ENCODE peak calls at places on chromosomes 16 and 17, in four cellular contexts. One of them, this sample, is unnamed.
A peak's percentile ranks its signal among the peaks of the same experiment; 100 is the strongest.

GRCh38 chr17:57294629-57295501 is 38.5 kb downstream of the MSI2 start:
- DNase-seq in left lung: no peak
- DNase-seq in mammary epithelial cell: peak; percentile 16
- DNase-seq in lower leg skin: no peak
- DNase-seq in this sample: no peak

GRCh38 chr17:3780986-3781385 is 20.0 kb downstream of the ITGAE start:
- DNase-seq in mammary epithelial cell: no peak
- DNase-seq in lower leg skin: no peak
- DNase-seq in left lung: no peak
- DNase-seq in this sample: no peak

GRCh38 chr16:29316673-29317237 is 89.8 kb downstream of the NPIPB11 start:
- DNase-seq in lower leg skin: no peak
- DNase-seq in mammary epithelial cell: no peak
- DNase-seq in left lung: no peak
- DNase-seq in this sample: no peak

GRCh38 chr16:77679901-77680300 is 42.4 kb upstream of the NUDT7 start:
- DNase-seq in lower leg skin: no peak
- DNase-seq in mammary epithelial cell: no peak
- DNase-seq in left lung: no peak
- DNase-seq in this sample: no peak

GRCh38 chr17:82092628-82092994 is 5.4 kb downstream of the FASN start:
- DNase-seq in lower leg skin: no peak
- DNase-seq in mammary epithelial cell: no peak
- DNase-seq in left lung: no peak
- DNase-seq in this sample: no peak

GRCh38 chr16:15671530-15672117 is 21.6 kb downstream of the NDE1 start:
- DNase-seq in mammary epithelial cell: no peak
- DNase-seq in lower leg skin: no peak
- DNase-seq in left lung: no peak
- DNase-seq in this sample: no peak

GRCh38 chr17:57463103-57463885 is 207.0 kb downstream of the MSI2 start:
- DNase-seq in mammary epithelial cell: peak; percentile 80
- DNase-seq in left lung: no peak
- DNase-seq in lower leg skin: no peak
- DNase-seq in this sample: no peak

GRCh38 chr17:2701996-2702741 is 9.4 kb downstream of the CLUH start:
- DNase-seq in left lung: peak; percentile 28
- DNase-seq in lower leg skin: no peak
- DNase-seq in mammary epithelial cell: no peak
- DNase-seq in this sample: peak; percentile 68

GRCh38 chr17:39915559-39915958 is 2.9 kb downstream of the GSDMB start:
- DNase-seq in left lung: no peak
- DNase-seq in mammary epithelial cell: no peak
- DNase-seq in lower leg skin: no peak
- DNase-seq in this sample: no peak

GRCh38 chr17:83186226-83186625 is 106.8 kb downstream of the METRNL start:
- DNase-seq in left lung: peak; percentile 32
- DNase-seq in lower leg skin: peak; percentile 12
- DNase-seq in mammary epithelial cell: no peak
- DNase-seq in this sample: peak; percentile 65

GRCh38 chr17:40097931-40098845 is 2.2 kb downstream of the NR1D1 start:
- DNase-seq in lower leg skin: peak; percentile 86
- DNase-seq in left lung: peak; percentile 86
- DNase-seq in mammary epithelial cell: peak; percentile 81
- DNase-seq in this sample: peak; percentile 95

GRCh38 chr17:17412331-17412730 is 64.5 kb upstream of the MED9 start:
- DNase-seq in lower leg skin: no peak
- DNase-seq in left lung: no peak
- DNase-seq in mammary epithelial cell: peak; percentile 70
- DNase-seq in this sample: no peak

GRCh38 chr16:647173-647902 is 1.8 kb upstream of the WDR90 start:
- DNase-seq in left lung: no peak
- DNase-seq in lower leg skin: no peak
- DNase-seq in mammary epithelial cell: no peak
- DNase-seq in this sample: no peak

GRCh38 chr17:20996724-20997615 is 45.8 kb downstream of the USP22 start:
- DNase-seq in lower leg skin: no peak
- DNase-seq in left lung: no peak
- DNase-seq in mammary epithelial cell: no peak
- DNase-seq in this sample: no peak

GRCh38 chr16:11029948-11030347 is 85.6 kb downstream of the CLEC16A start:
- DNase-seq in mammary epithelial cell: no peak
- DNase-seq in left lung: no peak
- DNase-seq in lower leg skin: no peak
- DNase-seq in this sample: no peak

DNA sequence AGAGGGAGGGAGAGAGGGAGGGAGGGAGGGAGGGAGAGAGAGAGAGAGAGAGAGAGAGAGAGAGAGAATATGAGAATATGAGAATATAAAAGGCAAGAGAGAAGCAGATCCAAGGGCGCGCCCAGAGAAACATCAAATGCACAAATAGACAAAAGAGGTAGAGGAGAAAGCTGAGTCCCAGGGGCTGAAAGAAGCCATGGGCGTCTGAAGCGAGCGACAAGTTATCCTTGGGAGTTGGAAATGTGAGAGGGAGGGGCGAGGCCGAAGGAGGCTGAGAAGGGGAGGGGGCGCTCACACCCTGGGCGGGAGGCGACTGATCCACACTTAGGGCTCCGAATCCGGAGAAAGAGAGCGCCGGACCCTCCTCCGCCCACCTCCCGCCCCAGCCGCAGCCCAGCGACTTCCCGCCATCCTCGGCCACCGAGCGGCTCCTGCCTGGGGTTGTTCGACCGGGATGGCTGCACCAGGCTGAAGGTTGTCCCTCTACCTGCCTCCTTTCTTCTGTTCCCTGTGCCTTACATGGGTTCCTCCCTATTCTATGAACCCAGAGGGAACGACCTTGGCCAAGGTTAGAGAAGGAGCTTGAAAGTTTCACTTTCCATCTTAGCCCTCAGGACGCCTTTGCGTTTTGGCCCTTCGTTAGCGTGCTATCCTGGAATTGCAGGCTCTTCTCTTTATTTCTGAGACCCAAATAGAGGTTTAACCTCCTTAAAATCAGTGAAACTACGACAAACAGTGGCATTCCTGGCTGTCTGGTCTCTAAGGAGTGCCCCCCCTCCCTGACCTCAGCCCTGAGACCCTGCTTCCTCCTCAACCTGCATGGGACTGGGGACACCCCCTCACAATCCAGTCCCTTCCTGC is 21.2 kb upstream of the HOXB9 start:
- DNase-seq in left lung: no peak
- DNase-seq in lower leg skin: no peak
- DNase-seq in mammary epithelial cell: no peak
- DNase-seq in this sample: no peak
- H3K4me3 ChIP-seq in left lung: peak overlapping the region; percentile 13
- H3K4me3 ChIP-seq in lower leg skin: no peak overlapping the region
- H3K4me3 ChIP-seq in mammary epithelial cell: peak overlapping the region; percentile 46
- H3K4me3 ChIP-seq in this sample: peak overlapping the region; percentile 68

DNA sequence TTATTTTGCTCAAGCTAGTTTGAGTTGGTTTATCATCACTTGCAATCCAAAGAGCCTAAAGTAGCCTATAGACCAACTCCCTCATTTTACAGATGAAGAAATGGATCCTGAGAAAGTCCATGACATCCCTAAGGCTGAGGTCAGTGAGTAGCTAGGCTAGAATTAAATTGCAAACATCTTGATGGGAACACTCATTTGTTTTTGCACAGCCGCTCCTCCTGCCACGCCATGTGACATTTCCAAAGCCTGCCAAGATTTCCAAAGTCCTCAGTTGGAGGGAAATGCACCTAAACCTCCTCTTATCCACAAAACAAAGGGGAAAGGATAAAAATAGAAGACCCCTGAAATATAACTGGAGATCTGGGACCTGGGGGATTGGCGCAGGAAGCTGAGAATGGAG is 15.0 kb downstream of the TMEM92 start:
- DNase-seq in mammary epithelial cell: no peak
- DNase-seq in lower leg skin: no peak
- DNase-seq in left lung: no peak
- DNase-seq in this sample: no peak
- H3K4me3 ChIP-seq in mammary epithelial cell: no peak overlapping the region
- H3K4me3 ChIP-seq in lower leg skin: no peak overlapping the region
- H3K4me3 ChIP-seq in left lung: no peak overlapping the region
- H3K4me3 ChIP-seq in this sample: peak overlapping the region; percentile 62

DNA sequence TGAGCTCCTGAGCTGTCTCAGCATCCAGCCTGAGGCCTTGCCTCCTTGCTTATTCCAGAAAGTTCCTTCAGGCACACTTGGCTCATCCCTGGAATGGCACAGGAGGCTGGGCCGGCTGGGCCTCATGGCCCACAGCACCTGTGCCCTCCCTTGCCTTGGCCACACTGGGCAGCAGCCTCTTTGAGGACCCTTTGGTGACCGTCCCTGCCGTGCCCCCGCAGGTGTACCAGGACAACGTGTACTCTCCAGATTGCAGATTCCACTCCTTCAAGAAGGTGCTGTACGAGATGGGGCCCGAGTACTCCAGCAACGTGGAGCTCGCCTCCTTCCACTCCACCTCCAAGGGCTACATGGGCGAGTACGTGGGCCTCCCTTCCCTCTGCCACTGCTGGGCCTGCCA is 34.2 kb downstream of the GPT2 start:
- DNase-seq in mammary epithelial cell: no peak
- DNase-seq in lower leg skin: no peak
- DNase-seq in left lung: no peak
- DNase-seq in this sample: no peak
- H3K4me3 ChIP-seq in mammary epithelial cell: no peak overlapping the region
- H3K4me3 ChIP-seq in lower leg skin: no peak overlapping the region
- H3K4me3 ChIP-seq in left lung: no peak overlapping the region
- H3K4me3 ChIP-seq in this sample: no peak overlapping the region

GRCh38 chr16:50743575-50744225 is 1.8 kb downstream of the CYLD start:
- DNase-seq in left lung: no peak
- DNase-seq in lower leg skin: no peak
- DNase-seq in mammary epithelial cell: no peak
- DNase-seq in this sample: no peak
- H3K4me3 ChIP-seq in left lung: no peak overlapping the region
- H3K4me3 ChIP-seq in lower leg skin: no peak overlapping the region
- H3K4me3 ChIP-seq in mammary epithelial cell: peak overlapping the region; percentile 17
- H3K4me3 ChIP-seq in this sample: peak overlapping the region; percentile 99

DNA sequence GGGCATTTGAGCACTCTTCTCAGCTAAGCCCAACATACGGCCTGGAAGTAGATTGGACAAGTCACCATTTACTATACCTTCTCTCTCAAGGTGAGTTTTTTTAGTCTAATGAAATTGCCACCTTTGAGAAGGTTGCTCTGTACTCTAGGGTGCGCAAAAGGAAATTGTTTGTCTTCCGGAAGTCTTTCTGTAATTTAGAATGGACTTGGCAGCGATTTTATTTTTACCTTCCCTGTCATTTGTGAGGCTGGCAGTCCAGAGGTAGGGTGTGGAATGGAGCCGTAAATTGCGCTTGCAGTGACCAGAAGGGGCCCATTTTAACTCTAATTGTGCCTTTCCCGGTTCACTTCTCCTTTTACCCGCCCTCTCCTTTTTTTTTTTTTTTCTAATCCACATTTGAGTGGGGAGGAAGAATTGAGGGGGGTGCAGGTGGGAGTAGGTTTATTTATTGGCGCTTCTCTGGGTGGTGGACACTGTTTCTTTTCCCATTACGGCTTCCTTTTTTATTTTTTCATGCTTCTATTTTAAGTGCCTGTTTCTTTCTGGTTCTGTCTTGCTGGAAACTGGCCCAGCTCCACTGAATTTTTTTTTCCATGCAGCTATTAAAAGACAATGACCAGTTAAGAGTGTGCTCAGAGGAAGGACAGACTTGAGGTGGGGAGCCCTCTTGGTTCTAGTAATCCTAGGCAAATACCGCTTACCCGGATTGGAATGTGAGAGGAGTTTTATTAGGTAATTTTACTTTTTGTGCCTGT is 89.7 kb upstream of the CLEC18A start:
- DNase-seq in lower leg skin: peak; percentile 36
- DNase-seq in mammary epithelial cell: no peak
- DNase-seq in left lung: peak; percentile 44
- DNase-seq in this sample: peak; percentile 78
- H3K4me3 ChIP-seq in lower leg skin: no peak overlapping the region
- H3K4me3 ChIP-seq in mammary epithelial cell: no peak overlapping the region
- H3K4me3 ChIP-seq in left lung: no peak overlapping the region
- H3K4me3 ChIP-seq in this sample: peak overlapping the region; percentile 48